ENCODE peak calls at places on chromosomes 12 and 14, in nine cellular contexts. One of them, this sample, is unnamed.

GRCh38 chr14:59882957-59883356 is 12.4 kb upstream of the RTN1 start:
- DNase-seq in COR-L47: no peak
- DNase-seq in WTC11: no peak
- DNase-seq in GM23248: peak
- DNase-seq in NCI-H1105: no peak
- DNase-seq in activated T-cell treated with anti-CD3 and anti-CD28 coated beads, Interleukin-2, amount 50 U/mL, for 1 hour: no peak
- DNase-seq in stimulated activated CD4-positive, alpha-beta T cell treated with anti-CD3 and anti-CD28 coated beads, Interleukin-4, amount 100 ng/mL, for 1 hour: no peak
- DNase-seq in cardiac septum: no peak
- DNase-seq in RPMI8226: no peak
- DNase-seq in this sample: peak

GRCh38 chr12:14605401-14605989 is 37.8 kb upstream of the PLBD1 start:
- DNase-seq in COR-L47: no peak
- DNase-seq in WTC11: no peak
- DNase-seq in GM23248: peak
- DNase-seq in NCI-H1105: peak
- DNase-seq in activated T-cell treated with anti-CD3 and anti-CD28 coated beads, Interleukin-2, amount 50 U/mL, for 1 hour: no peak
- DNase-seq in stimulated activated CD4-positive, alpha-beta T cell treated with anti-CD3 and anti-CD28 coated beads, Interleukin-4, amount 100 ng/mL, for 1 hour: no peak
- DNase-seq in cardiac septum: no peak
- DNase-seq in RPMI8226: no peak
- DNase-seq in this sample: no peak

GRCh38 chr14:70784886-70785285 is 24.4 kb downstream of the MAP3K9 start:
- DNase-seq in COR-L47: no peak
- DNase-seq in WTC11: no peak
- DNase-seq in GM23248: no peak
- DNase-seq in NCI-H1105: no peak
- DNase-seq in activated T-cell treated with anti-CD3 and anti-CD28 coated beads, Interleukin-2, amount 50 U/mL, for 1 hour: no peak
- DNase-seq in stimulated activated CD4-positive, alpha-beta T cell treated with anti-CD3 and anti-CD28 coated beads, Interleukin-4, amount 100 ng/mL, for 1 hour: no peak
- DNase-seq in cardiac septum: no peak
- DNase-seq in RPMI8226: no peak
- DNase-seq in this sample: no peak

GRCh38 chr12:42056130-42056529 is 88.5 kb downstream of the GXYLT1 start:
- DNase-seq in COR-L47: no peak
- DNase-seq in WTC11: no peak
- DNase-seq in GM23248: no peak
- DNase-seq in NCI-H1105: no peak
- DNase-seq in activated T-cell treated with anti-CD3 and anti-CD28 coated beads, Interleukin-2, amount 50 U/mL, for 1 hour: no peak
- DNase-seq in stimulated activated CD4-positive, alpha-beta T cell treated with anti-CD3 and anti-CD28 coated beads, Interleukin-4, amount 100 ng/mL, for 1 hour: no peak
- DNase-seq in cardiac septum: no peak
- DNase-seq in RPMI8226: peak
- DNase-seq in this sample: peak

GRCh38 chr12:19965196-19966038 is 402.9 kb upstream of the PDE3A start:
- DNase-seq in COR-L47: no peak
- DNase-seq in WTC11: no peak
- DNase-seq in GM23248: no peak
- DNase-seq in NCI-H1105: no peak
- DNase-seq in activated T-cell treated with anti-CD3 and anti-CD28 coated beads, Interleukin-2, amount 50 U/mL, for 1 hour: no peak
- DNase-seq in stimulated activated CD4-positive, alpha-beta T cell treated with anti-CD3 and anti-CD28 coated beads, Interleukin-4, amount 100 ng/mL, for 1 hour: no peak
- DNase-seq in cardiac septum: no peak
- DNase-seq in RPMI8226: no peak
- DNase-seq in this sample: no peak

GRCh38 chr12:8712572-8712971 is 14.8 kb downstream of the RIMKLB start:
- DNase-seq in COR-L47: no peak
- DNase-seq in WTC11: no peak
- DNase-seq in GM23248: no peak
- DNase-seq in NCI-H1105: no peak
- DNase-seq in activated T-cell treated with anti-CD3 and anti-CD28 coated beads, Interleukin-2, amount 50 U/mL, for 1 hour: no peak
- DNase-seq in stimulated activated CD4-positive, alpha-beta T cell treated with anti-CD3 and anti-CD28 coated beads, Interleukin-4, amount 100 ng/mL, for 1 hour: no peak
- DNase-seq in cardiac septum: no peak
- DNase-seq in RPMI8226: no peak
- DNase-seq in this sample: no peak

GRCh38 chr12:20342111-20342510 is 26.2 kb upstream of the PDE3A start:
- DNase-seq in COR-L47: no peak
- DNase-seq in WTC11: no peak
- DNase-seq in GM23248: peak
- DNase-seq in NCI-H1105: no peak
- DNase-seq in activated T-cell treated with anti-CD3 and anti-CD28 coated beads, Interleukin-2, amount 50 U/mL, for 1 hour: no peak
- DNase-seq in stimulated activated CD4-positive, alpha-beta T cell treated with anti-CD3 and anti-CD28 coated beads, Interleukin-4, amount 100 ng/mL, for 1 hour: no peak
- DNase-seq in cardiac septum: no peak
- DNase-seq in RPMI8226: no peak
- DNase-seq in this sample: no peak

GRCh38 chr12:569803-570236 is 93.4 kb downstream of the NINJ2 start:
- DNase-seq in COR-L47: peak
- DNase-seq in WTC11: peak
- DNase-seq in GM23248: peak
- DNase-seq in NCI-H1105: peak
- DNase-seq in activated T-cell treated with anti-CD3 and anti-CD28 coated beads, Interleukin-2, amount 50 U/mL, for 1 hour: peak
- DNase-seq in stimulated activated CD4-positive, alpha-beta T cell treated with anti-CD3 and anti-CD28 coated beads, Interleukin-4, amount 100 ng/mL, for 1 hour: peak
- DNase-seq in cardiac septum: peak
- DNase-seq in RPMI8226: peak
- DNase-seq in this sample: peak

GRCh38 chr12:110165540-110166159 is 41.5 kb downstream of the IFT81 start:
- DNase-seq in COR-L47: no peak
- DNase-seq in WTC11: no peak
- DNase-seq in GM23248: no peak
- DNase-seq in NCI-H1105: no peak
- DNase-seq in activated T-cell treated with anti-CD3 and anti-CD28 coated beads, Interleukin-2, amount 50 U/mL, for 1 hour: no peak
- DNase-seq in stimulated activated CD4-positive, alpha-beta T cell treated with anti-CD3 and anti-CD28 coated beads, Interleukin-4, amount 100 ng/mL, for 1 hour: no peak
- DNase-seq in cardiac septum: no peak
- DNase-seq in RPMI8226: no peak
- DNase-seq in this sample: no peak

GRCh38 chr12:9390761-9391160 is 182.6 kb upstream of the PZP start:
- DNase-seq in COR-L47: no peak
- DNase-seq in WTC11: no peak
- DNase-seq in GM23248: no peak
- DNase-seq in NCI-H1105: no peak
- DNase-seq in activated T-cell treated with anti-CD3 and anti-CD28 coated beads, Interleukin-2, amount 50 U/mL, for 1 hour: no peak
- DNase-seq in stimulated activated CD4-positive, alpha-beta T cell treated with anti-CD3 and anti-CD28 coated beads, Interleukin-4, amount 100 ng/mL, for 1 hour: no peak
- DNase-seq in cardiac septum: no peak
- DNase-seq in RPMI8226: no peak
- DNase-seq in this sample: no peak

GRCh38 chr12:92421701-92422100 is 276.1 kb upstream of the BTG1 start:
- DNase-seq in COR-L47: no peak
- DNase-seq in WTC11: no peak
- DNase-seq in GM23248: peak
- DNase-seq in NCI-H1105: no peak
- DNase-seq in activated T-cell treated with anti-CD3 and anti-CD28 coated beads, Interleukin-2, amount 50 U/mL, for 1 hour: no peak
- DNase-seq in stimulated activated CD4-positive, alpha-beta T cell treated with anti-CD3 and anti-CD28 coated beads, Interleukin-4, amount 100 ng/mL, for 1 hour: no peak
- DNase-seq in cardiac septum: no peak
- DNase-seq in RPMI8226: no peak
- DNase-seq in this sample: no peak

GRCh38 chr12:9256758-9257405 is 48.7 kb upstream of the PZP start:
- DNase-seq in COR-L47: no peak
- DNase-seq in WTC11: no peak
- DNase-seq in GM23248: no peak
- DNase-seq in NCI-H1105: no peak
- DNase-seq in activated T-cell treated with anti-CD3 and anti-CD28 coated beads, Interleukin-2, amount 50 U/mL, for 1 hour: no peak
- DNase-seq in stimulated activated CD4-positive, alpha-beta T cell treated with anti-CD3 and anti-CD28 coated beads, Interleukin-4, amount 100 ng/mL, for 1 hour: no peak
- DNase-seq in cardiac septum: no peak
- DNase-seq in RPMI8226: no peak
- DNase-seq in this sample: no peak

GRCh38 chr12:120669055-120669828 is 17.7 kb upstream of the MLEC start:
- DNase-seq in COR-L47: no peak
- DNase-seq in WTC11: peak
- DNase-seq in GM23248: peak
- DNase-seq in NCI-H1105: no peak
- DNase-seq in activated T-cell treated with anti-CD3 and anti-CD28 coated beads, Interleukin-2, amount 50 U/mL, for 1 hour: no peak
- DNase-seq in stimulated activated CD4-positive, alpha-beta T cell treated with anti-CD3 and anti-CD28 coated beads, Interleukin-4, amount 100 ng/mL, for 1 hour: no peak
- DNase-seq in cardiac septum: no peak
- DNase-seq in RPMI8226: peak
- DNase-seq in this sample: no peak

GRCh38 chr12:116613256-116613655 is 54.1 kb downstream of the MAP1LC3B2 start:
- DNase-seq in COR-L47: no peak
- DNase-seq in WTC11: no peak
- DNase-seq in GM23248: no peak
- DNase-seq in NCI-H1105: no peak
- DNase-seq in activated T-cell treated with anti-CD3 and anti-CD28 coated beads, Interleukin-2, amount 50 U/mL, for 1 hour: no peak
- DNase-seq in stimulated activated CD4-positive, alpha-beta T cell treated with anti-CD3 and anti-CD28 coated beads, Interleukin-4, amount 100 ng/mL, for 1 hour: no peak
- DNase-seq in cardiac septum: no peak
- DNase-seq in RPMI8226: no peak
- DNase-seq in this sample: no peak

GRCh38 chr12:44248436-44248835 is 412.6 kb downstream of the TMEM117 start:
- DNase-seq in COR-L47: no peak
- DNase-seq in WTC11: no peak
- DNase-seq in GM23248: no peak
- DNase-seq in NCI-H1105: no peak
- DNase-seq in activated T-cell treated with anti-CD3 and anti-CD28 coated beads, Interleukin-2, amount 50 U/mL, for 1 hour: no peak
- DNase-seq in stimulated activated CD4-positive, alpha-beta T cell treated with anti-CD3 and anti-CD28 coated beads, Interleukin-4, amount 100 ng/mL, for 1 hour: no peak
- DNase-seq in cardiac septum: no peak
- DNase-seq in RPMI8226: no peak
- DNase-seq in this sample: no peak

GRCh38 chr12:15996254-15996653 is 85.1 kb downstream of the DERA start:
- DNase-seq in COR-L47: no peak
- DNase-seq in WTC11: no peak
- DNase-seq in GM23248: peak
- DNase-seq in NCI-H1105: peak
- DNase-seq in activated T-cell treated with anti-CD3 and anti-CD28 coated beads, Interleukin-2, amount 50 U/mL, for 1 hour: no peak
- DNase-seq in stimulated activated CD4-positive, alpha-beta T cell treated with anti-CD3 and anti-CD28 coated beads, Interleukin-4, amount 100 ng/mL, for 1 hour: no peak
- DNase-seq in cardiac septum: no peak
- DNase-seq in RPMI8226: peak
- DNase-seq in this sample: peak

GRCh38 chr12:122473543-122474323 is 27.0 kb downstream of the ZCCHC8 start:
- DNase-seq in COR-L47: no peak
- DNase-seq in WTC11: no peak
- DNase-seq in GM23248: peak
- DNase-seq in NCI-H1105: no peak
- DNase-seq in activated T-cell treated with anti-CD3 and anti-CD28 coated beads, Interleukin-2, amount 50 U/mL, for 1 hour: no peak
- DNase-seq in stimulated activated CD4-positive, alpha-beta T cell treated with anti-CD3 and anti-CD28 coated beads, Interleukin-4, amount 100 ng/mL, for 1 hour: peak
- DNase-seq in cardiac septum: no peak
- DNase-seq in RPMI8226: no peak
- DNase-seq in this sample: no peak

GRCh38 chr12:50725011-50725899 is 38.6 kb upstream of the ATF1 start:
- DNase-seq in COR-L47: no peak
- DNase-seq in WTC11: no peak
- DNase-seq in GM23248: no peak
- DNase-seq in NCI-H1105: no peak
- DNase-seq in activated T-cell treated with anti-CD3 and anti-CD28 coated beads, Interleukin-2, amount 50 U/mL, for 1 hour: no peak
- DNase-seq in stimulated activated CD4-positive, alpha-beta T cell treated with anti-CD3 and anti-CD28 coated beads, Interleukin-4, amount 100 ng/mL, for 1 hour: no peak
- DNase-seq in cardiac septum: no peak
- DNase-seq in RPMI8226: no peak
- DNase-seq in this sample: no peak

GRCh38 chr12:110754101-110754793 is 11.6 kb upstream of the PPP1CC start:
- DNase-seq in COR-L47: no peak
- DNase-seq in WTC11: no peak
- DNase-seq in GM23248: peak
- DNase-seq in NCI-H1105: no peak
- DNase-seq in activated T-cell treated with anti-CD3 and anti-CD28 coated beads, Interleukin-2, amount 50 U/mL, for 1 hour: no peak
- DNase-seq in stimulated activated CD4-positive, alpha-beta T cell treated with anti-CD3 and anti-CD28 coated beads, Interleukin-4, amount 100 ng/mL, for 1 hour: no peak
- DNase-seq in cardiac septum: peak
- DNase-seq in RPMI8226: no peak
- DNase-seq in this sample: no peak

GRCh38 chr12:45342848-45343247 is 127.0 kb downstream of the ANO6 start:
- DNase-seq in COR-L47: no peak
- DNase-seq in WTC11: no peak
- DNase-seq in GM23248: no peak
- DNase-seq in NCI-H1105: no peak
- DNase-seq in activated T-cell treated with anti-CD3 and anti-CD28 coated beads, Interleukin-2, amount 50 U/mL, for 1 hour: no peak
- DNase-seq in stimulated activated CD4-positive, alpha-beta T cell treated with anti-CD3 and anti-CD28 coated beads, Interleukin-4, amount 100 ng/mL, for 1 hour: no peak
- DNase-seq in cardiac septum: no peak
- DNase-seq in RPMI8226: no peak
- DNase-seq in this sample: no peak

GRCh38 chr14:39107624-39108023 is 4.6 kb upstream of the SEC23A start:
- DNase-seq in COR-L47: peak
- DNase-seq in WTC11: no peak
- DNase-seq in GM23248: peak
- DNase-seq in NCI-H1105: peak
- DNase-seq in activated T-cell treated with anti-CD3 and anti-CD28 coated beads, Interleukin-2, amount 50 U/mL, for 1 hour: no peak
- DNase-seq in stimulated activated CD4-positive, alpha-beta T cell treated with anti-CD3 and anti-CD28 coated beads, Interleukin-4, amount 100 ng/mL, for 1 hour: no peak
- DNase-seq in cardiac septum: no peak
- DNase-seq in RPMI8226: peak
- DNase-seq in this sample: peak

GRCh38 chr12:60849723-60850122 is 1253.9 kb downstream of the SLC16A7 start:
- DNase-seq in COR-L47: no peak
- DNase-seq in WTC11: no peak
- DNase-seq in GM23248: no peak
- DNase-seq in NCI-H1105: no peak
- DNase-seq in activated T-cell treated with anti-CD3 and anti-CD28 coated beads, Interleukin-2, amount 50 U/mL, for 1 hour: no peak
- DNase-seq in stimulated activated CD4-positive, alpha-beta T cell treated with anti-CD3 and anti-CD28 coated beads, Interleukin-4, amount 100 ng/mL, for 1 hour: no peak
- DNase-seq in cardiac septum: no peak
- DNase-seq in RPMI8226: no peak
- DNase-seq in this sample: no peak

GRCh38 chr12:116861331-116861730 is 19.9 kb downstream of the HRK start:
- DNase-seq in COR-L47: no peak
- DNase-seq in WTC11: no peak
- DNase-seq in GM23248: peak
- DNase-seq in NCI-H1105: no peak
- DNase-seq in activated T-cell treated with anti-CD3 and anti-CD28 coated beads, Interleukin-2, amount 50 U/mL, for 1 hour: peak
- DNase-seq in stimulated activated CD4-positive, alpha-beta T cell treated with anti-CD3 and anti-CD28 coated beads, Interleukin-4, amount 100 ng/mL, for 1 hour: peak
- DNase-seq in cardiac septum: no peak
- DNase-seq in RPMI8226: peak
- DNase-seq in this sample: peak

GRCh38 chr12:47407730-47408129 is 298.1 kb downstream of the RPAP3 start:
- DNase-seq in COR-L47: no peak
- DNase-seq in WTC11: no peak
- DNase-seq in GM23248: no peak
- DNase-seq in NCI-H1105: no peak
- DNase-seq in activated T-cell treated with anti-CD3 and anti-CD28 coated beads, Interleukin-2, amount 50 U/mL, for 1 hour: no peak
- DNase-seq in stimulated activated CD4-positive, alpha-beta T cell treated with anti-CD3 and anti-CD28 coated beads, Interleukin-4, amount 100 ng/mL, for 1 hour: no peak
- DNase-seq in cardiac septum: no peak
- DNase-seq in RPMI8226: no peak
- DNase-seq in this sample: no peak

This sample was measured in AML-193.